ENCODE peak calls at places on chromosomes 4 and X, in four cellular contexts. X, J, Y and Z are unnamed samples.

GRCh38 chr4:7458066-7458425 is 23.3 kb upstream of the PSAPL1 start:
- DNase-seq in X (no peak), J (no peak), Y (no peak), Z (no peak)

GRCh38 chr4:7336732-7337131 is 98.0 kb downstream of the PSAPL1 start:
- DNase-seq in Y (no peak), X (no peak), J (no peak), Z (no peak)

GRCh38 chr4:83212041-83212851 is 72.4 kb downstream of the COQ2 start:
- DNase-seq in X (no peak), J (peak), Y (no peak), Z (no peak)

GRCh38 chr4:38583102-38583501 is 80.9 kb upstream of the KLF3 start:
- DNase-seq in J (no peak), Y (no peak), X (no peak), Z (no peak)

GRCh38 chrX:118679290-118679689 is 48.1 kb upstream of the IL13RA1 start:
- DNase-seq in X (no peak), Y (no peak), J (no peak), Z (no peak)

GRCh38 chr4:115852767-115853091 is 739.3 kb upstream of the NDST4 start:
- DNase-seq in X (no peak), Y (no peak), J (no peak), Z (no peak)

GRCh38 chrX:69024287-69024686 is 141.0 kb downstream of the PJA1 start:
- DNase-seq in J (no peak), Y (no peak), X (no peak), Z (no peak)

GRCh38 chr4:173518419-173519102 is 11.5 kb downstream of the HAND2 start:
- DNase-seq in J (no peak), Y (peak), X (peak), Z (no peak)

GRCh38 chr4:82431026-82431745 is 796 bp downstream of the ENOPH1 start:
- DNase-seq in X (peak), J (peak), Y (peak), Z (no peak)

GRCh38 chr4:74059161-74059829 is 20.8 kb upstream of the CXCL3 start:
- DNase-seq in X (no peak), Y (no peak), J (no peak), Z (no peak)

GRCh38 chr4:123352240-123352945 is 44.2 kb upstream of the SPRY1 start:
- DNase-seq in X (peak), Y (no peak), J (no peak), Z (peak)

GRCh38 chr4:36159208-36159607 is 85.1 kb downstream of the ARAP2 start:
- DNase-seq in X (no peak), Y (peak), J (no peak), Z (no peak)
- TF ChIP-seq CTCF in X (no peak), Y (peak), J (no peak), Z (no peak)

DNA sequence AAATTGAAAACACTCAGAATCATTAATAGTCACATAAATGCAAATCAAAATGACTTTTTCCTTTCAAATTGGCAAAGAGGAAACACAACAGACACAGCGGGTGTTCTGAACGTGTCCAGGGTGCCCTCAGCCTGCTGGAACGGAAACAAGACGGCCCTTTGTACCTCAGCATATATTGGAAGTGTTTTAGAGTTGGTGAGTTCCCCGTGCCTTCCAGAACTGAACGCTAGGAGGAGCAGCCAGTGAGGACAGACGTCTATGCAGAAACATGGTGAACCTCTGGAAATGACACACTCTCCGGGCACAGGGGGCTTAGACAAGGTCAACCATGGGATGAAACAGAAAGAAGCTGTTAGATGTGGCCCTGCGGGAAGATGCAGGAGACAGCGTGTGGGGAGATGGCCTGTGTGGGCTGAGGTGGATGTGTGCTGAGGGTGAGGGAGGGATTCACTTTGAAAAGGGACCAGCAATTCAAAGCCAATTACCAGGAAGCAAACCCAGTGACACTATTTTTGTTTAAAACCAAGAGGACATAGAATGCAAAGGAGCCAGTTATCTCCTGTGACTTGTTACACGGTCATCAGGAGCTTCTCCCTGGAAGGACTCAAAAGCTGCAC is 40.4 kb downstream of the RNF212 start:
- DNase-seq in J (peak), Y (peak), X (peak), Z (peak)
- TF ChIP-seq CTCF in J (peak), Y (peak), X (peak), Z (peak)

GRCh38 chrX:15567886-15568616 is 32.7 kb downstream of the ACE2 start:
- DNase-seq in Y (no peak), X (peak), J (no peak), Z (no peak)
- TF ChIP-seq CTCF in Y (peak), X (peak), J (no peak), Z (no peak)

DNA sequence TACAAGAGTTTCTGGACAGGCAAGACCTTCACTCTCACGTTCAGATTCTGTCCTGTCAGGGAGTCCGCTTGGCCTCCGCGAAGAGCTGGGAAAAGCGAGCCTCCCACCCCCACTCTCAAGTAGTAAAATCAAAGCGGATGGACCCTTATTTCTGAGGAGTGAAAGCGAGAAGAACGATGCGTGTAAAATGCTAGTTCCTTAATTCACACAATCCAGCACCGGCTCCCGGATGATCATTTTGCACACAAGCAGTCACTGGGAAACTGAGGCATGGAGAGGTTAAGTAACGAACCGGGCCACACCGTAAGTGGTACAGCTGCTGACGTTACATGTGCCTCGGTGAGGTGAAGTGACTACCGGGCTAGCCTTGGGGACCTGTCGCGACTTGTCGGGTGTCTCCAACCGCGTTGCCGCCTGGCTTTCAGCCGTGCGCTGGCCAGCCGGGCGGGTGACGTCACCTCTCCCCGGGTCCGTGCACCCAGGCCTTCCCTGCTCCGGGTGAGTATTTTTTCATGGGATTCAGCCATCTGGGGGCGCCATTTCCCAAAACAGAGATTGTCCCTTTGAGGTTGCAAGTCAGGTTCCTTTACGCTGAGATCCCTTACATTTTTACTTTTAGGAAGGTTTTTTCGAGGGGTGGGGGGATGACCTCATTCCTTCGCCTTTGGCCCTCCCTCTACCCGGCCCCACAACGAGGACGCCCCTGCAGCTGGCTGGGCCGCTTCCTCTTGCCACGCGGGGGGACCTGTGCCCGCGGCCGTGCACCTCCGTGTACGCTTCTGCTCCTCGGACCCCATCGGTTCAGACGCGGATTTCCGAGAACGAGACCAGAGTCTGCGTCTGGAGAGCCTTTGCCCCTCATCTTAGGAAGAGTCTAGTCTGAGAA is 3.4 kb upstream of the SFRP2 start:
- DNase-seq in J (no peak), X (peak), Y (peak), Z (no peak)
- TF ChIP-seq CTCF in J (no peak), X (peak), Y (peak), Z (peak)

DNA sequence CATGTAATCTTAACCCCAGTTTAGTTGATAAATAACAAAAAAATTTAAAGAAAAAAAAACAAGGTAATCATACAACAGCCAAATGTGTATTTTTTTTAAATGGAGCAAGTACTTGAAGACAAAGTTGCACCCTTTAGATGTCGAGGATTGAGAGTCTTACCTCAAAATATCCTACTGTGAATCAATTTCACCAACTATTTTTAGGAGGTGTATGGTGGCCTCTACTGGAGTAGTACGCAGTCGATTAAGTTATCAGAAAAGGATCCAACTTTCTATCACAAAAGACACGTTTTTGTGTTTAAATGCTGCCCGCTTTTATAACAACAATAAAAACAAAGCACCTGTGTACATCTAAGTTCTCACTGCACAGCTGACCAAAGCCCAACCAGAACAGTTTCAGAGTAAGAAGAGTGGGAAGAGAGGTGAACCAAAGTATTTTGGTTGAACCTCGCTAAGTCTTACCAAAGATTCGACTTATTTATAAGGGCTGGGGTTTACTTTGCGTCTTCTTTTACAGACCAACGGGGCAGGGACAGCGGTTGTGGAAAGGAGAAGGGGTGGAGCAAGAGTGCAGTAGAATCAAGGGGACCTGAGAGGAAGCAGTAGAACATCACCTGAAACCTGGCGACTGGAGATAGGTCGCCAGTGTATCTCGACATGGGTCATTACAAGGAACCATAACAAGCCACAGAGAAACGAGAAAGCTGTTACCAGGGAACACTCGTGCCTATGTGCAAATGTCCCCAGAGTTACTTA is 1.2 kb downstream of the RPS6KA6 start:
- DNase-seq in J (no peak), X (no peak), Y (peak), Z (no peak)
- TF ChIP-seq CTCF in J (no peak), X (no peak), Y (no peak), Z (peak)

DNA sequence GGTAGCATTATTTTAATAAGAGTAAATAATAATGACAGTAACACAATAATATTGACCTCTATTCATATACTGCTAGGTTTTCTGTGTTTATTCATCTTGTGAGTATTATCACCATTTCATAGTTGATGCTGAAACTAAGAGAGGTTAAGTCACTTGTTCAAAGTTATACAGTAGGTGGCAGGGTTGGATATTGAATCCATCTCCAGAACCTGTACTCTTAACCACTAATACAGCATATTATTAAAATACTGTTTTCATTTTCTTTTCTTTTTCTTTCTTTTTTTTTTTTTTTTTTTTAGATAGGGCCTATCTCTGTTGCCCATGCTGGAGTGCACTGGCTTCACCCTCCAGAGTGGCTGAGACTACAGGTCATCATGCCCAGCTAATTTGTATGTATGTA is 7.1 kb upstream of the ELF2 start:
- DNase-seq in X (peak), J (no peak), Y (no peak), Z (no peak)
- TF ChIP-seq CTCF in X (peak), J (no peak), Y (no peak), Z (peak)

GRCh38 chrX:39601193-39602085 is 496.3 kb downstream of the BCOR start:
- DNase-seq in Y (no peak), J (no peak), X (no peak), Z (no peak)
- TF ChIP-seq CTCF in Y (no peak), J (no peak), X (no peak), Z (no peak)

GRCh38 chr4:13430834-13431568 is 53.1 kb downstream of the RAB28 start:
- DNase-seq in Y (no peak), J (no peak), X (no peak), Z (no peak)
- TF ChIP-seq CTCF in Y (peak), J (no peak), X (peak), Z (no peak)